ENCODE peak calls at places on chromosomes 6 and 20, in eight cellular contexts. W, I, K, E, O, D, H and F are unnamed samples.

GRCh38 chr6:68709882-68710281 is 74.8 kb downstream of the ADGRB3 start:
- DNase-seq in W (no peak), I (no peak), K (no peak), E (no peak), O (no peak), D (no peak), H (no peak), F (no peak)

GRCh38 chr6:52263709-52264320 is 19.5 kb upstream of the IL17F start:
- DNase-seq in W (peak; percentile 38), I (peak; percentile 63), K (peak; percentile 54), E (no peak), O (peak; percentile 46), D (peak; percentile 66), H (peak; percentile 68), F (peak; percentile 55)

GRCh38 chr20:53668981-53669380 is 75.3 kb upstream of the ZNF217 start:
- DNase-seq in W (no peak), I (no peak), K (no peak), E (no peak), O (no peak), D (no peak), H (no peak), F (no peak)

GRCh38 chr6:900716-901605 is 208.0 kb upstream of the EXOC2 start:
- DNase-seq in W (peak; percentile 40), I (no peak), K (no peak), E (no peak), O (no peak), D (no peak), H (no peak), F (no peak)

GRCh38 chr6:138673317-138674014 is 100.1 kb upstream of the CCDC28A start:
- DNase-seq in W (no peak), I (no peak), K (no peak), E (no peak), O (no peak), D (no peak), H (no peak), F (no peak)

GRCh38 chr6:21426841-21427490 is 166.6 kb upstream of the SOX4 start:
- DNase-seq in W (no peak), I (no peak), K (no peak), E (no peak), O (no peak), D (no peak), H (no peak), F (no peak)

GRCh38 chr20:16607364-16608264 is 34.4 kb upstream of the KIF16B start:
- DNase-seq in W (peak; percentile 63), I (no peak), K (no peak), E (no peak), O (no peak), D (no peak), H (no peak), F (no peak)

GRCh38 chr20:3846378-3846739 is 275 bp upstream of the MAVS start:
- DNase-seq in W (no peak), I (no peak), K (no peak), E (no peak), O (peak; percentile 46), D (no peak), H (no peak), F (no peak)

GRCh38 chr6:169726963-169727362 is 2.7 kb upstream of the PHF10 start:
- DNase-seq in W (no peak), I (no peak), K (no peak), E (no peak), O (no peak), D (no peak), H (no peak), F (no peak)

DNA sequence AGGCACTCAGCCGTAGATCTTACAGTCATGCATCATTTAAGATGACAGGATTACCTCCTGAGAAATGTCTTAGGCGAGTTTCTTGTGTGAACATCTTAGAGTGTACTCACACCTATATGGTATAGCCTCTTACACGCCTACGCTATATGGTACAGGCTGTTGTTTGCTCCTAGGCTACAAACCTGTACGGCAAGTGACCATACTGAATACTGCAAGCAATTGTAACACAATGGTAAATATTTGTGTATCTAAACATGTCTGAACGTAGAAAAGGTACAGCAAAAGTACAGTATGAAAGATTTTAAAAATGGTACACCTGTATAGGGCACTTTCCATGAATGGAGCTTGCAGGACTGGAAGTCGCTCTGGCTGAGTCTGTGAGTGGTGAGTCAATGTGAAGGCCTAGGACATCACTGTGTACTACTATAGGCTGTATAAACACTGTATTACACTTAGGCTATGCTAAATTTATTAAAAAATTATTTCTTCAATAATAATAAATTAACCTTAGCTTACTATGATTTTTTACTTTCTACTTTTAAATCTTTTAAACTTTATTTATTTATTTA is 540 bp upstream of the IL20RA start:
- DNase-seq in W (no peak), I (no peak), K (no peak), E (no peak), O (no peak), D (no peak), H (no peak), F (no peak)
- H3K4me3 ChIP-seq in W (peak overlapping the region; percentile 64), I (no peak overlapping the region), K (no peak overlapping the region), E (no peak overlapping the region), O (no peak overlapping the region), D (no peak overlapping the region), H (no peak overlapping the region), F (no peak overlapping the region)

GRCh38 chr6:47413752-47414516 is 63.7 kb upstream of the CD2AP start:
- DNase-seq in W (no peak), I (no peak), K (no peak), E (peak; percentile 41), O (peak; percentile 29), D (peak; percentile 45), H (no peak), F (no peak)
- TF ChIP-seq CTCF in W (peak; percentile 58), I (peak; percentile 90), K (peak; percentile 87), E (peak; percentile 95), O (peak; percentile 89), D (peak; percentile 95), H (peak; percentile 64), F (peak; percentile 81)

DNA sequence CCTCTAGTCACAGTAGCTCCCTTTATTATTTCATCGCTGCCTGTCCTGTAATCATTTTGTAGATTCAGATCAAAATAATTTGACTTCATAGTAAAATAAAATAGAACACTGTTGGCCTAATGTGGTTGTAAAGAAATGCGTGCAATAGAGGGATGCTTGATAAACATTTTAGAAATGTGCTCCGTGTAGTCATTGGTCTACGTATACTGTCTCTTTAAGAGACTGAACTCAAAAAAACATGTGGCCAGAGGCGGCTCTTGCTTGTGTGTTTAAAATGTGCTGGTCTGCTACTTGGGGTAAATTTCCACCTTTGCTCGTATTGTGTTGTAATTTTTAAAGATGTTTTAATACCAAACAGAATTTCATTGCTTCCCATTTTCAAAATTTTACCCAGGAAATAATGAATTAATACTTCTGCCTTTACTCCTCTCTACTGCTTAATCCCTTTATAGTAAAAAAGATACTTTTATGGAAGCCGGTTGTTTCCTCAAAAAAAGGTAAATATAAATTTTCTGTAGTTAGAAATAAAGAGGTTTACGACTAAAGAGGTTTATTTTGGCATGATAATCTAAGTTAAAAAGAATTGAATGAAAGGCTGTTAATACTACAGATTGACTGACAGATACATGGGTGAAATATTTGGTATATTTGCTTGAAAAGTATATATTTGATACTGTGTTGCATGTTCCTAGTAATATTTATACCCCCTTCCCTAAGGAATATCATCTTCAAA is 2.0 kb downstream of the LIN28B start:
- DNase-seq in W (no peak), I (no peak), K (no peak), E (peak; percentile 0), O (no peak), D (no peak), H (no peak), F (no peak)
- H3K27ac ChIP-seq in W (no peak overlapping the region), I (no peak overlapping the region), K (no peak overlapping the region), E (no peak overlapping the region), O (no peak overlapping the region), D (peak overlapping the region; percentile 91), H (no peak overlapping the region), F (no peak overlapping the region)

DNA sequence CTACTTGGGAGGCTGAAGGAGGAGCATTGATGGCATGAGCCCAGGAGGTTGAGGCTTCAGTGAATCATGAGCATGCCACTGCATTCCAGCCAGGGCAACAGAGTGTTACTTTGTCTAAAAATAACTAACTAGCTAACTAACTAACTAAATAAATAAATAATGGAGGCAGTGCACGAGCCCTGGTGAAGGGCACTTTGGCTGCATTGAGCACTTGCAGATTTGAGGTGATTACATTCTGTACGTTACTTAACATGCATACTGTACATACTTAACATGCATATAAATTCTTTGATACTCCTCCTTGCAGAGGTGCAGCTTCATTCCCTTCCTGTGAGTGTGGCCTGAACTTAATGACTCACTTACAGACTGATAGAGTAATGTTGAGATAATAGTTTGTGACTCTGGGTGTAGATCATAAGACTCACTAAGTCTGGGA is 10.7 kb downstream of the HLA-A start:
- DNase-seq in W (no peak), I (no peak), K (no peak), E (peak; percentile 56), O (no peak), D (no peak), H (no peak), F (no peak)
- H3K4me3 ChIP-seq in W (no peak overlapping the region), I (no peak overlapping the region), K (no peak overlapping the region), E (no peak overlapping the region), O (no peak overlapping the region), D (no peak overlapping the region), H (no peak overlapping the region), F (no peak overlapping the region)